ENCODE peak calls at places on chromosome 11, in five cellular contexts. One of them, this sample, is unnamed.

GRCh38 chr11:116732740-116733385 is 39.9 kb downstream of the BUD13 start:
- DNase-seq in activated CD8-positive, alpha-beta memory T cell treated with anti-CD3 and anti-CD28 coated beads for 1 hour: peak
- DNase-seq in stimulated activated naive CD8-positive, alpha-beta T cell treated with anti-CD3 and anti-CD28 coated beads, Interleukin-15, amount 100 ng/mL, for 72 hours: peak
- DNase-seq in A172: peak
- DNase-seq in activated T-helper 9 cell treated with anti-CD3 and anti-CD28 coated beads, Interleukin-2, amount 50 U/mL, for 16 hours: peak
- DNase-seq in this sample: no peak

GRCh38 chr11:65078151-65078550 is 5.7 kb downstream of the CDCA5 start:
- DNase-seq in stimulated activated naive CD8-positive, alpha-beta T cell treated with anti-CD3 and anti-CD28 coated beads, Interleukin-15, amount 100 ng/mL, for 72 hours: peak
- DNase-seq in A172: peak
- DNase-seq in activated T-helper 9 cell treated with anti-CD3 and anti-CD28 coated beads, Interleukin-2, amount 50 U/mL, for 16 hours: peak
- DNase-seq in activated CD8-positive, alpha-beta memory T cell treated with anti-CD3 and anti-CD28 coated beads for 1 hour: peak
- DNase-seq in this sample: peak

GRCh38 chr11:6941970-6942369 is 15.7 kb downstream of the ZNF215 start:
- DNase-seq in stimulated activated naive CD8-positive, alpha-beta T cell treated with anti-CD3 and anti-CD28 coated beads, Interleukin-15, amount 100 ng/mL, for 72 hours: no peak
- DNase-seq in activated T-helper 9 cell treated with anti-CD3 and anti-CD28 coated beads, Interleukin-2, amount 50 U/mL, for 16 hours: no peak
- DNase-seq in A172: no peak
- DNase-seq in activated CD8-positive, alpha-beta memory T cell treated with anti-CD3 and anti-CD28 coated beads for 1 hour: no peak
- DNase-seq in this sample: no peak

GRCh38 chr11:93738647-93739081 is 2.6 kb downstream of the TAF1D start:
- DNase-seq in activated CD8-positive, alpha-beta memory T cell treated with anti-CD3 and anti-CD28 coated beads for 1 hour: no peak
- DNase-seq in A172: no peak
- DNase-seq in stimulated activated naive CD8-positive, alpha-beta T cell treated with anti-CD3 and anti-CD28 coated beads, Interleukin-15, amount 100 ng/mL, for 72 hours: no peak
- DNase-seq in activated T-helper 9 cell treated with anti-CD3 and anti-CD28 coated beads, Interleukin-2, amount 50 U/mL, for 16 hours: no peak
- DNase-seq in this sample: no peak

GRCh38 chr11:34501962-34502361 is 11.6 kb downstream of the ELF5 start:
- DNase-seq in activated CD8-positive, alpha-beta memory T cell treated with anti-CD3 and anti-CD28 coated beads for 1 hour: no peak
- DNase-seq in activated T-helper 9 cell treated with anti-CD3 and anti-CD28 coated beads, Interleukin-2, amount 50 U/mL, for 16 hours: no peak
- DNase-seq in stimulated activated naive CD8-positive, alpha-beta T cell treated with anti-CD3 and anti-CD28 coated beads, Interleukin-15, amount 100 ng/mL, for 72 hours: no peak
- DNase-seq in A172: no peak
- DNase-seq in this sample: peak

GRCh38 chr11:73314121-73314948 is 6.3 kb downstream of the ARHGEF17 start:
- DNase-seq in activated T-helper 9 cell treated with anti-CD3 and anti-CD28 coated beads, Interleukin-2, amount 50 U/mL, for 16 hours: no peak
- DNase-seq in stimulated activated naive CD8-positive, alpha-beta T cell treated with anti-CD3 and anti-CD28 coated beads, Interleukin-15, amount 100 ng/mL, for 72 hours: no peak
- DNase-seq in A172: peak
- DNase-seq in activated CD8-positive, alpha-beta memory T cell treated with anti-CD3 and anti-CD28 coated beads for 1 hour: no peak
- DNase-seq in this sample: no peak

GRCh38 chr11:111521132-111521531 is 6.6 kb downstream of the HOATZ start:
- DNase-seq in activated T-helper 9 cell treated with anti-CD3 and anti-CD28 coated beads, Interleukin-2, amount 50 U/mL, for 16 hours: no peak
- DNase-seq in activated CD8-positive, alpha-beta memory T cell treated with anti-CD3 and anti-CD28 coated beads for 1 hour: no peak
- DNase-seq in A172: peak
- DNase-seq in stimulated activated naive CD8-positive, alpha-beta T cell treated with anti-CD3 and anti-CD28 coated beads, Interleukin-15, amount 100 ng/mL, for 72 hours: no peak
- DNase-seq in this sample: no peak

GRCh38 chr11:69535928-69536327 is 54.5 kb downstream of the LINC01488 start:
- DNase-seq in A172: no peak
- DNase-seq in stimulated activated naive CD8-positive, alpha-beta T cell treated with anti-CD3 and anti-CD28 coated beads, Interleukin-15, amount 100 ng/mL, for 72 hours: no peak
- DNase-seq in activated T-helper 9 cell treated with anti-CD3 and anti-CD28 coated beads, Interleukin-2, amount 50 U/mL, for 16 hours: no peak
- DNase-seq in activated CD8-positive, alpha-beta memory T cell treated with anti-CD3 and anti-CD28 coated beads for 1 hour: no peak
- DNase-seq in this sample: no peak

GRCh38 chr11:844693-845644 is 2.3 kb downstream of the TSPAN4 start:
- DNase-seq in activated T-helper 9 cell treated with anti-CD3 and anti-CD28 coated beads, Interleukin-2, amount 50 U/mL, for 16 hours: no peak
- DNase-seq in activated CD8-positive, alpha-beta memory T cell treated with anti-CD3 and anti-CD28 coated beads for 1 hour: no peak
- DNase-seq in stimulated activated naive CD8-positive, alpha-beta T cell treated with anti-CD3 and anti-CD28 coated beads, Interleukin-15, amount 100 ng/mL, for 72 hours: peak
- DNase-seq in A172: peak
- DNase-seq in this sample: no peak

GRCh38 chr11:102109896-102110760 is at the start of gene YAP1:
- DNase-seq in stimulated activated naive CD8-positive, alpha-beta T cell treated with anti-CD3 and anti-CD28 coated beads, Interleukin-15, amount 100 ng/mL, for 72 hours: peak
- DNase-seq in activated T-helper 9 cell treated with anti-CD3 and anti-CD28 coated beads, Interleukin-2, amount 50 U/mL, for 16 hours: peak
- DNase-seq in A172: peak
- DNase-seq in activated CD8-positive, alpha-beta memory T cell treated with anti-CD3 and anti-CD28 coated beads for 1 hour: peak
- DNase-seq in this sample: peak

GRCh38 chr11:7281083-7281482 is 29.4 kb downstream of the SYT9 start:
- DNase-seq in activated T-helper 9 cell treated with anti-CD3 and anti-CD28 coated beads, Interleukin-2, amount 50 U/mL, for 16 hours: no peak
- DNase-seq in activated CD8-positive, alpha-beta memory T cell treated with anti-CD3 and anti-CD28 coated beads for 1 hour: no peak
- DNase-seq in stimulated activated naive CD8-positive, alpha-beta T cell treated with anti-CD3 and anti-CD28 coated beads, Interleukin-15, amount 100 ng/mL, for 72 hours: no peak
- DNase-seq in A172: no peak
- DNase-seq in this sample: no peak

GRCh38 chr11:103384652-103385051 is 275.4 kb downstream of the DYNC2H1 start:
- DNase-seq in stimulated activated naive CD8-positive, alpha-beta T cell treated with anti-CD3 and anti-CD28 coated beads, Interleukin-15, amount 100 ng/mL, for 72 hours: no peak
- DNase-seq in activated T-helper 9 cell treated with anti-CD3 and anti-CD28 coated beads, Interleukin-2, amount 50 U/mL, for 16 hours: no peak
- DNase-seq in A172: no peak
- DNase-seq in activated CD8-positive, alpha-beta memory T cell treated with anti-CD3 and anti-CD28 coated beads for 1 hour: no peak
- DNase-seq in this sample: no peak

GRCh38 chr11:65003282-65003681 is 6.5 kb upstream of the BATF2 start:
- DNase-seq in activated CD8-positive, alpha-beta memory T cell treated with anti-CD3 and anti-CD28 coated beads for 1 hour: no peak
- DNase-seq in activated T-helper 9 cell treated with anti-CD3 and anti-CD28 coated beads, Interleukin-2, amount 50 U/mL, for 16 hours: no peak
- DNase-seq in A172: no peak
- DNase-seq in stimulated activated naive CD8-positive, alpha-beta T cell treated with anti-CD3 and anti-CD28 coated beads, Interleukin-15, amount 100 ng/mL, for 72 hours: no peak
- DNase-seq in this sample: no peak

GRCh38 chr11:34342008-34342533 is 15.7 kb downstream of the ABTB2 start:
- DNase-seq in A172: peak
- DNase-seq in activated T-helper 9 cell treated with anti-CD3 and anti-CD28 coated beads, Interleukin-2, amount 50 U/mL, for 16 hours: no peak
- DNase-seq in stimulated activated naive CD8-positive, alpha-beta T cell treated with anti-CD3 and anti-CD28 coated beads, Interleukin-15, amount 100 ng/mL, for 72 hours: no peak
- DNase-seq in activated CD8-positive, alpha-beta memory T cell treated with anti-CD3 and anti-CD28 coated beads for 1 hour: no peak
- DNase-seq in this sample: no peak

GRCh38 chr11:119284344-119285157 is 32.4 kb downstream of the MCAM start:
- DNase-seq in activated CD8-positive, alpha-beta memory T cell treated with anti-CD3 and anti-CD28 coated beads for 1 hour: no peak
- DNase-seq in A172: peak
- DNase-seq in activated T-helper 9 cell treated with anti-CD3 and anti-CD28 coated beads, Interleukin-2, amount 50 U/mL, for 16 hours: no peak
- DNase-seq in stimulated activated naive CD8-positive, alpha-beta T cell treated with anti-CD3 and anti-CD28 coated beads, Interleukin-15, amount 100 ng/mL, for 72 hours: no peak
- DNase-seq in this sample: no peak

GRCh38 chr11:76166314-76166713 is 40.0 kb downstream of the WNT11 start:
- DNase-seq in activated CD8-positive, alpha-beta memory T cell treated with anti-CD3 and anti-CD28 coated beads for 1 hour: no peak
- DNase-seq in activated T-helper 9 cell treated with anti-CD3 and anti-CD28 coated beads, Interleukin-2, amount 50 U/mL, for 16 hours: no peak
- DNase-seq in A172: peak
- DNase-seq in stimulated activated naive CD8-positive, alpha-beta T cell treated with anti-CD3 and anti-CD28 coated beads, Interleukin-15, amount 100 ng/mL, for 72 hours: peak
- DNase-seq in this sample: no peak

GRCh38 chr11:130523166-130523565 is 74.7 kb downstream of the ADAMTS15 start:
- DNase-seq in A172: no peak
- DNase-seq in stimulated activated naive CD8-positive, alpha-beta T cell treated with anti-CD3 and anti-CD28 coated beads, Interleukin-15, amount 100 ng/mL, for 72 hours: no peak
- DNase-seq in activated T-helper 9 cell treated with anti-CD3 and anti-CD28 coated beads, Interleukin-2, amount 50 U/mL, for 16 hours: no peak
- DNase-seq in activated CD8-positive, alpha-beta memory T cell treated with anti-CD3 and anti-CD28 coated beads for 1 hour: no peak
- DNase-seq in this sample: no peak

GRCh38 chr11:128269466-128269865 is 317.9 kb downstream of the ETS1 start:
- DNase-seq in activated CD8-positive, alpha-beta memory T cell treated with anti-CD3 and anti-CD28 coated beads for 1 hour: no peak
- DNase-seq in stimulated activated naive CD8-positive, alpha-beta T cell treated with anti-CD3 and anti-CD28 coated beads, Interleukin-15, amount 100 ng/mL, for 72 hours: no peak
- DNase-seq in activated T-helper 9 cell treated with anti-CD3 and anti-CD28 coated beads, Interleukin-2, amount 50 U/mL, for 16 hours: no peak
- DNase-seq in A172: no peak
- DNase-seq in this sample: no peak

GRCh38 chr11:86627776-86628455 is 44.5 kb downstream of the ME3 start:
- DNase-seq in activated T-helper 9 cell treated with anti-CD3 and anti-CD28 coated beads, Interleukin-2, amount 50 U/mL, for 16 hours: no peak
- DNase-seq in stimulated activated naive CD8-positive, alpha-beta T cell treated with anti-CD3 and anti-CD28 coated beads, Interleukin-15, amount 100 ng/mL, for 72 hours: no peak
- DNase-seq in activated CD8-positive, alpha-beta memory T cell treated with anti-CD3 and anti-CD28 coated beads for 1 hour: no peak
- DNase-seq in A172: no peak
- DNase-seq in this sample: no peak

GRCh38 chr11:111565111-111565720 is 24.7 kb downstream of the LAYN start:
- DNase-seq in activated T-helper 9 cell treated with anti-CD3 and anti-CD28 coated beads, Interleukin-2, amount 50 U/mL, for 16 hours: peak
- DNase-seq in activated CD8-positive, alpha-beta memory T cell treated with anti-CD3 and anti-CD28 coated beads for 1 hour: peak
- DNase-seq in stimulated activated naive CD8-positive, alpha-beta T cell treated with anti-CD3 and anti-CD28 coated beads, Interleukin-15, amount 100 ng/mL, for 72 hours: peak
- DNase-seq in A172: peak
- DNase-seq in this sample: peak

GRCh38 chr11:111414936-111415335 is 35.9 kb upstream of the POU2AF1 start:
- DNase-seq in A172: no peak
- DNase-seq in activated CD8-positive, alpha-beta memory T cell treated with anti-CD3 and anti-CD28 coated beads for 1 hour: no peak
- DNase-seq in stimulated activated naive CD8-positive, alpha-beta T cell treated with anti-CD3 and anti-CD28 coated beads, Interleukin-15, amount 100 ng/mL, for 72 hours: no peak
- DNase-seq in activated T-helper 9 cell treated with anti-CD3 and anti-CD28 coated beads, Interleukin-2, amount 50 U/mL, for 16 hours: no peak
- DNase-seq in this sample: no peak

GRCh38 chr11:56968524-56968923 is 20.2 kb upstream of the OR5AK2 start:
- DNase-seq in stimulated activated naive CD8-positive, alpha-beta T cell treated with anti-CD3 and anti-CD28 coated beads, Interleukin-15, amount 100 ng/mL, for 72 hours: no peak
- DNase-seq in activated CD8-positive, alpha-beta memory T cell treated with anti-CD3 and anti-CD28 coated beads for 1 hour: no peak
- DNase-seq in activated T-helper 9 cell treated with anti-CD3 and anti-CD28 coated beads, Interleukin-2, amount 50 U/mL, for 16 hours: no peak
- DNase-seq in A172: no peak
- DNase-seq in this sample: no peak

GRCh38 chr11:125193158-125193557 is 28.6 kb downstream of the PKNOX2 start:
- DNase-seq in activated T-helper 9 cell treated with anti-CD3 and anti-CD28 coated beads, Interleukin-2, amount 50 U/mL, for 16 hours: no peak
- DNase-seq in A172: no peak
- DNase-seq in activated CD8-positive, alpha-beta memory T cell treated with anti-CD3 and anti-CD28 coated beads for 1 hour: no peak
- DNase-seq in stimulated activated naive CD8-positive, alpha-beta T cell treated with anti-CD3 and anti-CD28 coated beads, Interleukin-15, amount 100 ng/mL, for 72 hours: no peak
- DNase-seq in this sample: no peak

GRCh38 chr11:57377098-57377497 is 3.9 kb downstream of the PRG3 start:
- DNase-seq in activated CD8-positive, alpha-beta memory T cell treated with anti-CD3 and anti-CD28 coated beads for 1 hour: no peak
- DNase-seq in A172: no peak
- DNase-seq in activated T-helper 9 cell treated with anti-CD3 and anti-CD28 coated beads, Interleukin-2, amount 50 U/mL, for 16 hours: no peak
- DNase-seq in stimulated activated naive CD8-positive, alpha-beta T cell treated with anti-CD3 and anti-CD28 coated beads, Interleukin-15, amount 100 ng/mL, for 72 hours: no peak
- DNase-seq in this sample: no peak

GRCh38 chr11:76574406-76574805 is 96.1 kb downstream of the LRRC32 start:
- DNase-seq in A172: no peak
- DNase-seq in activated CD8-positive, alpha-beta memory T cell treated with anti-CD3 and anti-CD28 coated beads for 1 hour: no peak
- DNase-seq in activated T-helper 9 cell treated with anti-CD3 and anti-CD28 coated beads, Interleukin-2, amount 50 U/mL, for 16 hours: no peak
- DNase-seq in stimulated activated naive CD8-positive, alpha-beta T cell treated with anti-CD3 and anti-CD28 coated beads, Interleukin-15, amount 100 ng/mL, for 72 hours: no peak
- DNase-seq in this sample: no peak

GRCh38 chr11:132631956-132632355 is 900.3 kb downstream of the OPCML start:
- DNase-seq in stimulated activated naive CD8-positive, alpha-beta T cell treated with anti-CD3 and anti-CD28 coated beads, Interleukin-15, amount 100 ng/mL, for 72 hours: no peak
- DNase-seq in activated CD8-positive, alpha-beta memory T cell treated with anti-CD3 and anti-CD28 coated beads for 1 hour: no peak
- DNase-seq in A172: no peak
- DNase-seq in activated T-helper 9 cell treated with anti-CD3 and anti-CD28 coated beads, Interleukin-2, amount 50 U/mL, for 16 hours: no peak
- DNase-seq in this sample: no peak

GRCh38 chr11:78202733-78203167 is 14.0 kb downstream of the USP35 start:
- DNase-seq in activated CD8-positive, alpha-beta memory T cell treated with anti-CD3 and anti-CD28 coated beads for 1 hour: peak
- DNase-seq in activated T-helper 9 cell treated with anti-CD3 and anti-CD28 coated beads, Interleukin-2, amount 50 U/mL, for 16 hours: peak
- DNase-seq in A172: no peak
- DNase-seq in stimulated activated naive CD8-positive, alpha-beta T cell treated with anti-CD3 and anti-CD28 coated beads, Interleukin-15, amount 100 ng/mL, for 72 hours: peak
- DNase-seq in this sample: no peak

GRCh38 chr11:12134239-12134590 is 23.8 kb downstream of the MICAL2 start:
- DNase-seq in activated T-helper 9 cell treated with anti-CD3 and anti-CD28 coated beads, Interleukin-2, amount 50 U/mL, for 16 hours: no peak
- DNase-seq in A172: no peak
- DNase-seq in activated CD8-positive, alpha-beta memory T cell treated with anti-CD3 and anti-CD28 coated beads for 1 hour: no peak
- DNase-seq in stimulated activated naive CD8-positive, alpha-beta T cell treated with anti-CD3 and anti-CD28 coated beads, Interleukin-15, amount 100 ng/mL, for 72 hours: no peak
- DNase-seq in this sample: peak

GRCh38 chr11:125431009-125431408 is 65.1 kb downstream of the FEZ1 start:
- DNase-seq in A172: no peak
- DNase-seq in activated T-helper 9 cell treated with anti-CD3 and anti-CD28 coated beads, Interleukin-2, amount 50 U/mL, for 16 hours: no peak
- DNase-seq in stimulated activated naive CD8-positive, alpha-beta T cell treated with anti-CD3 and anti-CD28 coated beads, Interleukin-15, amount 100 ng/mL, for 72 hours: no peak
- DNase-seq in activated CD8-positive, alpha-beta memory T cell treated with anti-CD3 and anti-CD28 coated beads for 1 hour: no peak
- DNase-seq in this sample: no peak

GRCh38 chr11:2581931-2582435 is 117.8 kb downstream of the KCNQ1OT1 start:
- DNase-seq in activated CD8-positive, alpha-beta memory T cell treated with anti-CD3 and anti-CD28 coated beads for 1 hour: no peak
- DNase-seq in activated T-helper 9 cell treated with anti-CD3 and anti-CD28 coated beads, Interleukin-2, amount 50 U/mL, for 16 hours: no peak
- DNase-seq in A172: no peak
- DNase-seq in stimulated activated naive CD8-positive, alpha-beta T cell treated with anti-CD3 and anti-CD28 coated beads, Interleukin-15, amount 100 ng/mL, for 72 hours: no peak
- DNase-seq in this sample: peak

GRCh38 chr11:118631510-118631909 is 24.1 kb downstream of the PHLDB1 start:
- DNase-seq in activated T-helper 9 cell treated with anti-CD3 and anti-CD28 coated beads, Interleukin-2, amount 50 U/mL, for 16 hours: no peak
- DNase-seq in A172: no peak
- DNase-seq in stimulated activated naive CD8-positive, alpha-beta T cell treated with anti-CD3 and anti-CD28 coated beads, Interleukin-15, amount 100 ng/mL, for 72 hours: no peak
- DNase-seq in activated CD8-positive, alpha-beta memory T cell treated with anti-CD3 and anti-CD28 coated beads for 1 hour: no peak
- DNase-seq in this sample: no peak

GRCh38 chr11:116948375-116948774 is 111.0 kb upstream of the APOA1 start:
- DNase-seq in activated CD8-positive, alpha-beta memory T cell treated with anti-CD3 and anti-CD28 coated beads for 1 hour: no peak
- DNase-seq in stimulated activated naive CD8-positive, alpha-beta T cell treated with anti-CD3 and anti-CD28 coated beads, Interleukin-15, amount 100 ng/mL, for 72 hours: peak
- DNase-seq in A172: peak
- DNase-seq in activated T-helper 9 cell treated with anti-CD3 and anti-CD28 coated beads, Interleukin-2, amount 50 U/mL, for 16 hours: peak
- DNase-seq in this sample: no peak

GRCh38 chr11:61907871-61908729 is 9.3 kb downstream of the RAB3IL1 start:
- DNase-seq in activated CD8-positive, alpha-beta memory T cell treated with anti-CD3 and anti-CD28 coated beads for 1 hour: no peak
- DNase-seq in A172: no peak
- DNase-seq in activated T-helper 9 cell treated with anti-CD3 and anti-CD28 coated beads, Interleukin-2, amount 50 U/mL, for 16 hours: no peak
- DNase-seq in stimulated activated naive CD8-positive, alpha-beta T cell treated with anti-CD3 and anti-CD28 coated beads, Interleukin-15, amount 100 ng/mL, for 72 hours: no peak
- DNase-seq in this sample: no peak

This sample was measured in upper lobe of left lung.